ENCODE peak calls at places on chromosomes 12 and 14, in six cellular contexts. F is sigmoid colon, J is ovary, B is stomach, T is tibial nerve, O is K562. L is an unnamed sample.

GRCh38 chr12:51891843-51892242 is 3.9 kb downstream of the ANKRD33 start:
- DNase-seq in F (no peak), O (no peak), T (no peak), B (no peak), J (no peak), L (no peak)

GRCh38 chr14:33127531-33127930 is 188.9 kb downstream of the NPAS3 start:
- DNase-seq in O (no peak), B (no peak), F (no peak), J (no peak), T (no peak), L (no peak)

GRCh38 chr12:122880668-122881067 is 15.3 kb downstream of the VPS37B start:
- DNase-seq in T (no peak), J (no peak), B (no peak), F (no peak), O (no peak), L (no peak)

GRCh38 chr14:54809767-54810166 is 92.9 kb downstream of the GCH1 start:
- DNase-seq in O (no peak), F (no peak), J (no peak), B (no peak), T (no peak), L (peak; percentile 68)

GRCh38 chr12:94092516-94093241 is 55.7 kb upstream of the PLXNC1 start:
- DNase-seq in O (no peak), F (peak; percentile 70), B (no peak), J (peak; percentile 44), T (peak; percentile 66), L (no peak)

GRCh38 chr14:68514611-68515194 is 278.2 kb downstream of the ZFP36L1 start:
- DNase-seq in J (no peak), B (no peak), T (no peak), O (no peak), F (no peak), L (no peak)

GRCh38 chr12:12901158-12901791 is 9.9 kb downstream of the GPRC5A start:
- DNase-seq in F (peak; percentile 85), O (no peak), B (no peak), J (peak; percentile 84), T (no peak), L (no peak)

GRCh38 chr12:19779393-19780056 is 340.2 kb downstream of the AEBP2 start:
- DNase-seq in O (no peak), J (no peak), B (no peak), T (no peak), F (no peak), L (no peak)

GRCh38 chr12:65826513-65827171 is 2.4 kb downstream of the HMGA2 start:
- DNase-seq in T (no peak), B (no peak), F (no peak), J (no peak), O (no peak), L (no peak)

GRCh38 chr12:2286461-2287131 is 233.8 kb downstream of the CACNA1C start:
- DNase-seq in F (no peak), O (no peak), B (no peak), J (no peak), T (no peak), L (no peak)

GRCh38 chr12:51127050-51127729 is 43.8 kb upstream of the CSRNP2 start:
- DNase-seq in F (no peak), B (no peak), J (no peak), O (no peak), T (no peak), L (no peak)

GRCh38 chr12:14810953-14811483 is 3.0 kb downstream of the SMCO3 start:
- DNase-seq in F (no peak), B (no peak), T (no peak), O (peak; percentile 10), J (no peak), L (no peak)

GRCh38 chr12:78060186-78060585 is 229.5 kb downstream of the NAV3 start:
- DNase-seq in O (no peak), F (no peak), B (no peak), J (no peak), T (no peak), L (no peak)

GRCh38 chr14:99731536-99732435 is 47.7 kb downstream of the CYP46A1 start:
- DNase-seq in O (no peak), J (peak; percentile 66), B (no peak), F (peak; percentile 74), T (peak; percentile 40), L (no peak)

GRCh38 chr14:101125719-101126375 is 222.3 kb upstream of the RTL1 start:
- DNase-seq in T (no peak), O (no peak), F (peak; percentile 55), B (peak; percentile 15), J (no peak), L (no peak)

GRCh38 chr12:132557969-132558856 is 52.2 kb downstream of the LRCOL1 start:
- DNase-seq in F (no peak), B (no peak), J (no peak), O (no peak), T (no peak), L (no peak)

GRCh38 chr14:105088812-105089745 is 23.8 kb upstream of the GPR132 start:
- DNase-seq in F (peak; percentile 66), J (peak; percentile 25), T (no peak), O (no peak), B (peak; percentile 22), L (no peak)

GRCh38 chr12:27064397-27065342 is 17.7 kb downstream of the C12orf71 start:
- DNase-seq in T (no peak), J (no peak), F (no peak), B (no peak), O (no peak), L (no peak)

GRCh38 chr12:79689041-79689476 is 1.7 kb downstream of the PAWR start:
- DNase-seq in F (no peak), J (no peak), T (no peak), B (no peak), O (no peak), L (no peak)

GRCh38 chr14:37791384-37792036 is 196.1 kb downstream of the TTC6 start:
- DNase-seq in J (no peak), F (no peak), B (no peak), O (no peak), T (no peak), L (no peak)

GRCh38 chr14:60212503-60213371 is 36.3 kb upstream of the PPM1A start:
- DNase-seq in J (no peak), F (no peak), T (no peak), O (no peak), B (no peak), L (no peak)
- TF ChIP-seq EP300 in J (no peak), F (no peak), T (no peak), O (no peak), B (no peak), L (no peak)

DNA sequence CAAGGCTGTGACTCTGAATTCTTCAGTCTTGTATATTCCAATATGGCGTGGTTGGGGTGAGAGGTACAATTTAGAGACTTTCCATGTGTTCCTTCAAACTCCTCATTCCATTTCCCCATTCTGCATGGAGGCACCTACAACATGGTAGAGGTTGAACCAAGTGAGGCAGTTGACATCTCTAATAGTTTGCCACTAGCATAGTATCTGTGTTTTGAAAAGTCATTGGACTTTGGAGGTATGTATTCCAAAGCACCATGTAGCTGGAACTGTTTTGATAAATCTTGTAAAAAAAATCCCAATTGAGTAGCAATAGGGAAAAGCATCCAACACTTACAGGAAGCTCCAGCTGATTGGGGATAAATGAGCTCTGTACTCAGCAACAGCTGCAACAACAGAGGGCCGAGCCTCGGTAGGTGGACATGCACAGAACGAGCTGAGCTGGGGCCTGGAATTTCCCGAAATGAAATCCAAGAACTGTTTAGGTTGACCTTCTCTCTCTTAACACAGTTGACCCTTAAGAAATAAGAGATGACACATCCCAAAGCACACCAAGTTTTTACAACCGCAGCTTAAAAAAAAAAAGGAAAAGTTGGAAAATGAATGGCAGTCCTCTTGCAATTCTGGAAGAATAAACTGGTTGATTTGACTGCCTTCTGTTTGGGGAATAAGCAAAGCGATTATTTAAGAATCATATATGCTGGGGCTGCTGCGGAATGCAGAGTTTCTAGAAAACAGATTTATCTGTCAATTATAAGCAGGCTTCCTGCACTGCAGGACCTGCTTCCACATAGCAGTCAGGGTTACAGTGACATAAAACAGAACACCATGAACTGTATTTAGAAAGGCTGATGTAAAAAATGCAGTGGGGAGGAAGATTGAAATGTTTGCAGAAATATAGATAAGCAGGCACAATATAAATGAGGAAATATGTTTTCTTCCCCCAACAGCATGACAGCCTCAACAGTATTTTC is 194.6 kb upstream of the KRR1 start:
- DNase-seq in J (no peak), B (no peak), F (peak; percentile 72), O (peak; percentile 32), T (no peak), L (no peak)
- TF ChIP-seq EP300 in J (no peak), B (no peak), F (no peak), O (no peak), T (no peak), L (no peak)

GRCh38 chr12:6944381-6945186 is 762 bp downstream of the C12orf57 start:
- DNase-seq in J (peak; percentile 96), O (peak; percentile 73), B (peak; percentile 95), T (peak; percentile 90), F (peak; percentile 98), L (peak; percentile 98)

GRCh38 chr12:6946920-6947374 is 3.1 kb downstream of the C12orf57 start:
- DNase-seq in O (no peak), B (no peak), T (no peak), F (no peak), J (no peak), L (no peak)

GRCh38 chr12:6947615-6948014 is 3.5 kb upstream of the PTPN6 start:
- DNase-seq in T (no peak), J (no peak), O (no peak), B (no peak), F (no peak), L (no peak)

GRCh38 chr12:6945613-6946012 is 1.8 kb downstream of the C12orf57 start:
- DNase-seq in F (no peak), B (no peak), O (no peak), J (no peak), T (no peak), L (no peak)

GRCh38 chr12:6946033-6946919 is 2.5 kb downstream of the C12orf57 start:
- DNase-seq in F (no peak), T (no peak), J (no peak), O (peak; percentile 81), B (peak; percentile 97), L (no peak)
- TF ChIP-seq EP300 in F (no peak), T (no peak), J (no peak), O (no peak), B (no peak), L (no peak)

GRCh38 chr12:68158427-68158826 is 1.1 kb downstream of the IFNG start:
- DNase-seq in T (no peak), B (no peak), F (no peak), J (no peak), O (peak; percentile 28), L (no peak)

GRCh38 chr12:68166317-68166830 is 6.8 kb upstream of the IFNG start:
- DNase-seq in F (no peak), B (no peak), T (no peak), J (no peak), O (no peak), L (no peak)

GRCh38 chr12:68163546-68164210 is 4.1 kb upstream of the IFNG start:
- DNase-seq in T (no peak), F (no peak), O (no peak), J (no peak), B (no peak), L (no peak)

GRCh38 chr12:68159681-68160304 is at the start of gene IFNG:
- DNase-seq in O (no peak), T (no peak), F (no peak), J (no peak), B (no peak), L (no peak)

DNA sequence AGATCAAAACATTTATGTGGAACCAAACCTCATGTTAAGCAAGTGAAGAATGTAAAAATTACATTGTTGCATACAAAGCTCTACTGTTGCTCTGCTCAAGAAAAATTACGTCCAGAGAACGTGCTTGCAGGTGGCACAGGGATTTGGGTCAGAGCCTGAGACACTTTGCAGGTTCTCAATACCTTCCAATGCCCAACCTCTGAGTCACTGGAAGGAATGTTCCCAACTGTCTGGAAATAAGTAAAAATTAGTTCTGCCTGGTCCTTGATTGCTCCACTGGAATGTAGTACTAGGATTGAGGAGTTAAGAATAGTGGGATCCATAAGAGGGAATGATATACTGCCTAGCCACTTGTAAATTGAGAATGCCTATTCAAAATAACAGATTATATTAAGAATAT is 2.8 kb upstream of the IFNG start:
- DNase-seq in O (no peak), J (no peak), B (no peak), F (no peak), T (no peak), L (no peak)
- TF ChIP-seq EP300 in O (no peak), J (no peak), B (no peak), F (no peak), T (no peak), L (no peak)